ENCODE peak calls at places on chromosomes 1 and 21, in seven cellular contexts. E is heart left ventricle, V is right atrium auricular region, N is psoas muscle, M is left ventricle myocardium inferior, Y is astrocyte, K is AG09309. G is an unnamed sample.
A peak's percentile ranks its signal among the peaks of the same experiment; 100 is the strongest.

GRCh38 chr1:239778221-239778813 is 313.4 kb upstream of the FMN2 start:
- DNase-seq in Y (peak; percentile 0), N (no peak), M (no peak), K (no peak), E (no peak), V (no peak), G (no peak)

GRCh38 chr1:215583185-215583692 is 16.1 kb downstream of the KCTD3 start:
- DNase-seq in V (no peak), M (no peak), N (no peak), K (no peak), E (no peak), Y (peak; percentile 25), G (no peak)

GRCh38 chr1:154493276-154493675 is 8.7 kb upstream of the TDRD10 start:
- DNase-seq in K (no peak), V (peak; percentile 64), N (no peak), Y (no peak), M (peak; percentile 53), E (peak; percentile 79), G (no peak)

GRCh38 chr1:232650433-232650832 is 20.5 kb upstream of the SIPA1L2 start:
- DNase-seq in K (no peak), N (no peak), V (no peak), E (no peak), M (no peak), Y (no peak), G (no peak)

GRCh38 chr1:7478797-7479499 is 292.1 kb upstream of the VAMP3 start:
- DNase-seq in N (no peak), K (peak; percentile 59), Y (peak; percentile 96), E (peak; percentile 95), V (peak; percentile 83), M (peak; percentile 86), G (no peak)

GRCh38 chr1:243731974-243732373 is 118.1 kb downstream of the AKT3 start:
- DNase-seq in K (no peak), E (no peak), M (no peak), N (no peak), V (no peak), Y (peak; percentile 37), G (no peak)

GRCh38 chr1:227192163-227192562 is 126.1 kb downstream of the CDC42BPA start:
- DNase-seq in E (peak; percentile 34), N (peak; percentile 76), Y (peak; percentile 93), V (no peak), M (peak; percentile 25), K (peak; percentile 89), G (no peak)

GRCh38 chr1:167663002-167663772 is 33.2 kb downstream of the RCSD1 start:
- DNase-seq in E (peak; percentile 82), N (peak; percentile 79), V (no peak), K (no peak), Y (no peak), M (peak; percentile 62), G (no peak)

GRCh38 chr1:151313501-151313900 is 13.7 kb downstream of the PI4KB start:
- DNase-seq in V (no peak), E (peak; percentile 57), K (no peak), M (peak; percentile 48), Y (no peak), N (no peak), G (no peak)

GRCh38 chr1:17429183-17429582 is 10.3 kb downstream of the RCC2 start:
- DNase-seq in K (no peak), N (no peak), Y (no peak), E (no peak), M (no peak), V (no peak), G (no peak)

GRCh38 chr1:114111731-114112661 is 41.7 kb downstream of the SYT6 start:
- DNase-seq in M (no peak), N (no peak), E (no peak), V (no peak), K (no peak), Y (no peak), G (no peak)

GRCh38 chr1:20983297-20983889 is 193.3 kb downstream of the EIF4G3 start:
- DNase-seq in N (no peak), K (no peak), Y (no peak), E (no peak), M (no peak), V (no peak), G (no peak)

GRCh38 chr1:19861034-19861433 is 21.2 kb upstream of the OTUD3 start:
- DNase-seq in Y (peak; percentile 70), K (peak; percentile 78), V (no peak), N (no peak), M (no peak), E (no peak), G (no peak)

GRCh38 chr21:42569732-42570301 is 56.2 kb downstream of the SLC37A1 start:
- DNase-seq in M (no peak), E (no peak), K (no peak), V (no peak), N (peak; percentile 21), Y (no peak), G (no peak)

GRCh38 chr1:95287078-95287477 is 53.1 kb downstream of the RWDD3 start:
- DNase-seq in M (no peak), E (no peak), K (no peak), N (no peak), V (no peak), Y (no peak), G (no peak)

GRCh38 chr1:107432108-107432507 is 291.3 kb downstream of the NTNG1 start:
- DNase-seq in K (no peak), M (no peak), E (no peak), V (no peak), Y (no peak), N (no peak), G (no peak)

GRCh38 chr1:107433635-107434378 is 293.0 kb downstream of the NTNG1 start:
- DNase-seq in K (no peak), Y (no peak), M (no peak), N (no peak), E (no peak), V (no peak), G (no peak)

GRCh38 chr1:107433068-107433467 is 292.2 kb downstream of the NTNG1 start:
- DNase-seq in M (no peak), E (no peak), K (no peak), N (no peak), Y (no peak), V (no peak), G (no peak)

GRCh38 chr1:107434379-107434728 is 293.5 kb downstream of the NTNG1 start:
- DNase-seq in K (no peak), V (no peak), E (no peak), Y (no peak), N (no peak), M (no peak), G (no peak)

DNA sequence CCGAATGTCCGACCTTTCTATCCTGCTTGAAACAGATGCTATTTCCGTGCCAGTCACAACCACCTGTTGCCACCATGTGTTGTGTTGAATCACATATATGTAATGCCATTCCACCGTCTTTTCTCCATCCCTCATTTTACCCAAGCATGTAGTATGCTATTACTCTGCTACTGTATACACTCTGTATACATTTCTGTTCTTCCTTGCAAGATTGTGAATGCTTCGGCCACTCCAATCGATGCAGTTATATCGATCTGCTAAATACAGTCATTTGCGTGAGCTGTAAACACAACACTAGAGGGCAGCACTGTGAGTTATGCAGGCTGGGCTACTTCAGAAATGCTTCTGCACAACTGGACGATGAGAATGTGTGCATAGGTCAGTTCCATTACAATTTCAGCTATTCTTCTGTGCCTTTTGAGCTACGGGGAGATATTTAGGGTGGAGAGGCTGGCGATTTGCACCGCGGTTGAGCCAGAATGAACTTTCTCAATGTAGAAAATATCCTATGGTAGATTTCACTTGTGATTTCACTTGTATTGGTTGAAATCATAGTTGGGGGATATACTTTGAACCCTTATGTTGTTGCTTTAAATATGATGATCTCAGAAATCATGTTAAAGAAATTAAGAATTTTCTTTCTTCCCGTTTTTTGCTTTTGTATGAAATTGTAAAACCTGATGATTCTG is 289.8 kb downstream of the NTNG1 start:
- DNase-seq in N (no peak), K (peak; percentile 17), Y (peak; percentile 17), E (no peak), M (no peak), V (no peak), G (no peak)
- TF ChIP-seq CTCF in N (peak; percentile 67), K (peak; percentile 68), Y (peak; percentile 57), E (peak; percentile 59), M (peak; percentile 50), V (peak; percentile 56), G (peak; percentile 18)

DNA sequence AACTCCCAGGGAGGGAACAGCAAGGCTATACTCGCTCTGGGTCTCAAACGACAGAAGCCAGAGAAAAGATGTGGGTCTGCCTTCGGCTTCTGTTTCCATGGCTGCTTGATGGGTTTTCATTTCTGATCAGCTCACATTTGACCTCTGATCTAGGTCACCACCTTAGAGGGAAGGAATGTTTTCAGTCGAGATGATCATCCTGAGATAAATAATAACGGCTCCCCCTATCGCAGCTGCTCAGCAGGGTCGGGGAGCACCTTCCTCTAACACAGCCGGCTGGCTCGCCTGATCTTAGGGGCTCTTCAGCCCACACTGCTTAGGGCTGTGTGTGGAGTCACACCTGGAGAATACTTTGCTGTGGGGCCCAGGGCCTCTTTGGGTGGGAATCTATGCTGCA is 53.1 kb upstream of the ZNF648 start:
- DNase-seq in K (no peak), V (no peak), E (no peak), M (no peak), Y (no peak), N (no peak), G (no peak)
- H3K4me3 ChIP-seq in K (no peak overlapping the region), V (no peak overlapping the region), E (no peak overlapping the region), M (no peak overlapping the region), Y (no peak overlapping the region), N (no peak overlapping the region), G (no peak overlapping the region)

GRCh38 chr1:24566266-24566867 is 10.5 kb downstream of the NCMAP start:
- DNase-seq in V (no peak), N (no peak), Y (peak; percentile 18), E (no peak), M (no peak), K (no peak), G (no peak)
- TF ChIP-seq CTCF in V (no peak), N (no peak), Y (no peak), E (no peak), M (no peak), K (no peak), G (no peak)

GRCh38 chr1:206490643-206491421 is 16.5 kb upstream of the RASSF5 start:
- DNase-seq in K (no peak), M (no peak), V (no peak), Y (peak; percentile 63), N (no peak), E (no peak), G (no peak)

GRCh38 chr1:206491592-206491991 is 15.7 kb upstream of the RASSF5 start:
- DNase-seq in N (no peak), M (no peak), V (no peak), E (no peak), K (no peak), Y (no peak), G (no peak)

GRCh38 chr1:206492589-206492988 is 14.7 kb upstream of the RASSF5 start:
- DNase-seq in M (no peak), N (no peak), Y (no peak), V (no peak), K (no peak), E (no peak), G (no peak)

GRCh38 chr1:206487970-206488369 is 17.7 kb downstream of the IKBKE start:
- DNase-seq in E (no peak), V (no peak), M (no peak), K (no peak), Y (no peak), N (no peak), G (no peak)

GRCh38 chr1:206489980-206490534 is 17.3 kb upstream of the RASSF5 start:
- DNase-seq in N (peak; percentile 85), K (no peak), V (peak; percentile 77), E (peak; percentile 79), M (peak; percentile 75), Y (peak; percentile 40), G (no peak)
- H3K4me3 ChIP-seq in N (no peak overlapping the region), K (no peak overlapping the region), V (no peak overlapping the region), E (no peak overlapping the region), M (no peak overlapping the region), Y (no peak overlapping the region), G (no peak overlapping the region)